ENCODE peak calls at places on chromosomes 13 and 19, in nine cellular contexts. I, U, B, Q, Y, P, H, E and Z are unnamed samples. For H3K36me3, the result is how much of the 10 kb centered on the place peaks cover.

GRCh38 chr19:37304190-37304883 is 66.6 kb upstream of the ZNF527 start:
- DNase-seq in I (peak), U (peak), B (no peak), Q (peak), Y (no peak), P (peak), H (no peak), E (no peak), Z (peak)

GRCh38 chr19:41893899-41894298 is 10.9 kb downstream of the ARHGEF1 start:
- DNase-seq in I (no peak), U (no peak), B (no peak), Q (no peak), Y (peak), P (no peak), H (peak), E (no peak), Z (no peak)

GRCh38 chr13:35393886-35394285 is 82.6 kb downstream of the MAB21L1 start:
- DNase-seq in I (no peak), U (no peak), B (no peak), Q (no peak), Y (no peak), P (no peak), H (no peak), E (no peak), Z (no peak)

GRCh38 chr19:51259348-51260245 is 8.7 kb downstream of the SIGLECL1 start:
- DNase-seq in I (peak), U (no peak), B (peak), Q (no peak), Y (no peak), P (no peak), H (peak), E (no peak), Z (peak)

GRCh38 chr13:110644892-110645521 is 29.7 kb downstream of the NAXD start:
- DNase-seq in I (peak), U (peak), B (peak), Q (peak), Y (peak), P (peak), H (peak), E (peak), Z (peak)

GRCh38 chr19:47663911-47664771 is 49.1 kb upstream of the EHD2 start:
- DNase-seq in I (no peak), U (no peak), B (peak), Q (peak), Y (no peak), P (peak), H (no peak), E (peak), Z (peak)

GRCh38 chr19:13012690-13013608 is 17.7 kb downstream of the NFIX start:
- DNase-seq in I (no peak), U (no peak), B (peak), Q (peak), Y (peak), P (no peak), H (no peak), E (no peak), Z (no peak)

GRCh38 chr13:52738719-52739467 is 727 bp downstream of the CNMD start:
- DNase-seq in I (no peak), U (peak), B (no peak), Q (no peak), Y (peak), P (no peak), H (no peak), E (no peak), Z (peak)

GRCh38 chr13:110472904-110473563 is 88.5 kb downstream of the RAB20 start:
- DNase-seq in I (no peak), U (peak), B (no peak), Q (no peak), Y (no peak), P (no peak), H (peak), E (no peak), Z (no peak)

GRCh38 chr19:16074488-16075365 is 1.6 kb upstream of the TPM4 start:
- DNase-seq in I (no peak), U (no peak), B (no peak), Q (no peak), Y (no peak), P (no peak), H (no peak), E (no peak), Z (no peak)

GRCh38 chr19:42270346-42271044 is 1.4 kb downstream of the CIC start:
- DNase-seq in I (peak), U (no peak), B (peak), Q (peak), Y (peak), P (peak), H (peak), E (peak), Z (peak)

GRCh38 chr19:52725528-52725961 is 9.3 kb downstream of the ZNF611 start:
- DNase-seq in I (peak), U (no peak), B (no peak), Q (no peak), Y (no peak), P (no peak), H (no peak), E (no peak), Z (no peak)

GRCh38 chr13:40026174-40026585 is 370.7 kb downstream of the COG6 start:
- DNase-seq in I (no peak), U (no peak), B (no peak), Q (no peak), Y (no peak), P (no peak), H (no peak), E (no peak), Z (peak)

GRCh38 chr19:45471116-45471865 is 3.5 kb downstream of the FOSB start:
- DNase-seq in I (no peak), U (no peak), B (no peak), Q (no peak), Y (peak), P (no peak), H (no peak), E (no peak), Z (peak)

GRCh38 chr19:40612831-40613668 is 11.9 kb downstream of the LTBP4 start:
- DNase-seq in I (peak), U (peak), B (peak), Q (no peak), Y (peak), P (peak), H (peak), E (no peak), Z (peak)

GRCh38 chr19:45496349-45496953 is 396 bp downstream of the RTN2 start:
- DNase-seq in I (peak), U (peak), B (peak), Q (peak), Y (peak), P (no peak), H (no peak), E (no peak), Z (peak)

GRCh38 chr19:15564534-15565168 is 50.4 kb upstream of the CYP4F8 start:
- DNase-seq in I (no peak), U (no peak), B (no peak), Q (no peak), Y (no peak), P (no peak), H (no peak), E (no peak), Z (no peak)

GRCh38 chr13:99027260-99027659 is 49.4 kb upstream of the DOCK9 start:
- DNase-seq in I (no peak), U (no peak), B (no peak), Q (no peak), Y (no peak), P (no peak), H (no peak), E (no peak), Z (no peak)

GRCh38 chr19:56966225-56966696 is 125.7 kb upstream of the PEG3 start:
- DNase-seq in I (peak), U (no peak), B (no peak), Q (no peak), Y (no peak), P (no peak), H (no peak), E (no peak), Z (no peak)

GRCh38 chr13:50196118-50196517 is 180.9 kb downstream of the KCNRG start:
- DNase-seq in I (no peak), U (no peak), B (no peak), Q (no peak), Y (no peak), P (no peak), H (no peak), E (no peak), Z (no peak)

GRCh38 chr13:109789262-109789661 is 2.9 kb upstream of the IRS2 start:
- DNase-seq in I (peak), U (no peak), B (no peak), Q (no peak), Y (no peak), P (no peak), H (no peak), E (no peak), Z (no peak)

GRCh38 chr13:24500977-24501376 is 11.6 kb downstream of the PARP4 start:
- DNase-seq in I (no peak), U (no peak), B (no peak), Q (no peak), Y (no peak), P (no peak), H (no peak), E (no peak), Z (no peak)

GRCh38 chr19:54201980-54202379 is 1.3 kb downstream of the RPS9 start:
- DNase-seq in I (no peak), U (no peak), B (no peak), Q (no peak), Y (no peak), P (no peak), H (peak), E (no peak), Z (no peak)

GRCh38 chr13:25224151-25224550 is 52.1 kb upstream of the AMER2 start:
- DNase-seq in I (no peak), U (no peak), B (no peak), Q (no peak), Y (no peak), P (no peak), H (no peak), E (no peak), Z (no peak)

GRCh38 chr19:3115916-3116602 is 19.8 kb upstream of the GNA15 start:
- DNase-seq in I (no peak), U (peak), B (no peak), Q (no peak), Y (peak), P (no peak), H (no peak), E (no peak), Z (no peak)

GRCh38 chr13:77781804-77782203 is 84.3 kb downstream of the SLAIN1 start:
- DNase-seq in I (no peak), U (no peak), B (no peak), Q (no peak), Y (no peak), P (no peak), H (no peak), E (no peak), Z (peak)

GRCh38 chr13:21453352-21454089 is 5.6 kb downstream of the ZDHHC20 start:
- DNase-seq in I (no peak), U (no peak), B (no peak), Q (no peak), Y (no peak), P (no peak), H (no peak), E (no peak), Z (no peak)

GRCh38 chr13:27712421-27712820 is 79.9 kb upstream of the GSX1 start:
- DNase-seq in I (peak), U (no peak), B (peak), Q (no peak), Y (no peak), P (no peak), H (peak), E (peak), Z (peak)

GRCh38 chr19:11453468-11454341 is 18.3 kb downstream of the PRKCSH start:
- DNase-seq in I (peak), U (no peak), B (no peak), Q (no peak), Y (peak), P (no peak), H (peak), E (no peak), Z (no peak)

GRCh38 chr13:37192986-37193385 is 87.5 kb upstream of the CSNK1A1L start:
- DNase-seq in I (no peak), U (no peak), B (no peak), Q (no peak), Y (no peak), P (no peak), H (no peak), E (no peak), Z (no peak)

GRCh38 chr13:59318320-59318930 is 845.3 kb downstream of the DIAPH3 start:
- DNase-seq in I (peak), U (peak), B (peak), Q (peak), Y (peak), P (no peak), H (peak), E (peak), Z (peak)

GRCh38 chr13:106156468-106156867 is 379.0 kb downstream of the EFNB2 start:
- DNase-seq in I (no peak), U (no peak), B (no peak), Q (no peak), Y (no peak), P (no peak), H (no peak), E (no peak), Z (peak)

GRCh38 chr19:14434157-14434501 is 1.0 kb downstream of the PKN1 start:
- DNase-seq in I (peak), U (no peak), B (no peak), Q (no peak), Y (no peak), P (no peak), H (peak), E (no peak), Z (no peak)

GRCh38 chr13:74039154-74039553 is 95.0 kb downstream of the KLF12 start:
- DNase-seq in I (no peak), U (no peak), B (no peak), Q (no peak), Y (no peak), P (no peak), H (no peak), E (no peak), Z (no peak)

GRCh38 chr13:74036373-74036772 is 97.8 kb downstream of the KLF12 start:
- DNase-seq in I (no peak), U (no peak), B (no peak), Q (no peak), Y (no peak), P (no peak), H (no peak), E (no peak), Z (no peak)

GRCh38 chr13:74037762-74038161 is 96.4 kb downstream of the KLF12 start:
- DNase-seq in I (no peak), U (no peak), B (no peak), Q (no peak), Y (no peak), P (no peak), H (no peak), E (no peak), Z (no peak)

GRCh38 chr13:74039667-74040066 is 94.5 kb downstream of the KLF12 start:
- DNase-seq in I (no peak), U (no peak), B (no peak), Q (no peak), Y (no peak), P (no peak), H (no peak), E (no peak), Z (no peak)

DNA sequence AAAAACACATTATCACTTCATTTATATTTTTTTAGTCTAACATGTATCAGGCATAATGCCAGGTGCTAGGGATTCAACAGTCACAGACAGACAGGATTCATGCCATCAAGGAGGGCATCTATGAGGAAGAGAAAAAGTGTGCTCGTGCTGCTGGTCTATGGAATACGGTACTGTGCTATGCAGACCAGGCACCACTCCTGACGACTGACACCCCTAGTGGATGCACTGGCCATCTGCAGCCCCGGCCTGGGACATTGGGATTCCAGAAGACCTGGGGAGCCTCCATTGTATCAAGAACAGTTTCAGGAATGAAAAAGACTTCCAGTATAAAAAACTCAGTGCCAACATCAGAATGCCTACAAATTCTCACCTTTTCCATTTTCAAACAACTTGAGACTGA is 94.0 kb downstream of the KLF12 start:
- DNase-seq in I (peak), U (peak), B (peak), Q (peak), Y (peak), P (no peak), H (peak), E (no peak), Z (peak)
- TF ChIP-seq CTCF in I (peak), U (peak), B (peak), Q (peak), Y (peak), P (no peak), H (peak), E (no peak), Z (peak)

GRCh38 chr19:1621574-1621973 is 16.3 kb upstream of the UQCR11 start:
- DNase-seq in I (no peak), U (peak), B (no peak), Q (no peak), Y (no peak), P (no peak), H (no peak), E (no peak), Z (no peak)
- H3K36me3 ChIP-seq in I (under half), U (half or more), B (under half), Q (under half), Y (under half), P (half or more), H (half or more), E (under half), Z (under half)

GRCh38 chr19:27654266-27654990 is 1558.5 kb downstream of the UQCRFS1 start:
- DNase-seq in I (no peak), U (no peak), B (no peak), Q (no peak), Y (no peak), P (no peak), H (no peak), E (no peak), Z (no peak)

GRCh38 chr19:27652281-27652680 is 1560.7 kb downstream of the UQCRFS1 start:
- DNase-seq in I (no peak), U (no peak), B (no peak), Q (no peak), Y (no peak), P (no peak), H (no peak), E (no peak), Z (no peak)

GRCh38 chr19:27660428-27660827 is 1552.5 kb downstream of the UQCRFS1 start:
- DNase-seq in I (no peak), U (no peak), B (no peak), Q (no peak), Y (no peak), P (no peak), H (no peak), E (no peak), Z (no peak)

GRCh38 chr19:27652796-27653195 is 1560.2 kb downstream of the UQCRFS1 start:
- DNase-seq in I (no peak), U (no peak), B (no peak), Q (no peak), Y (no peak), P (no peak), H (no peak), E (no peak), Z (no peak)

DNA sequence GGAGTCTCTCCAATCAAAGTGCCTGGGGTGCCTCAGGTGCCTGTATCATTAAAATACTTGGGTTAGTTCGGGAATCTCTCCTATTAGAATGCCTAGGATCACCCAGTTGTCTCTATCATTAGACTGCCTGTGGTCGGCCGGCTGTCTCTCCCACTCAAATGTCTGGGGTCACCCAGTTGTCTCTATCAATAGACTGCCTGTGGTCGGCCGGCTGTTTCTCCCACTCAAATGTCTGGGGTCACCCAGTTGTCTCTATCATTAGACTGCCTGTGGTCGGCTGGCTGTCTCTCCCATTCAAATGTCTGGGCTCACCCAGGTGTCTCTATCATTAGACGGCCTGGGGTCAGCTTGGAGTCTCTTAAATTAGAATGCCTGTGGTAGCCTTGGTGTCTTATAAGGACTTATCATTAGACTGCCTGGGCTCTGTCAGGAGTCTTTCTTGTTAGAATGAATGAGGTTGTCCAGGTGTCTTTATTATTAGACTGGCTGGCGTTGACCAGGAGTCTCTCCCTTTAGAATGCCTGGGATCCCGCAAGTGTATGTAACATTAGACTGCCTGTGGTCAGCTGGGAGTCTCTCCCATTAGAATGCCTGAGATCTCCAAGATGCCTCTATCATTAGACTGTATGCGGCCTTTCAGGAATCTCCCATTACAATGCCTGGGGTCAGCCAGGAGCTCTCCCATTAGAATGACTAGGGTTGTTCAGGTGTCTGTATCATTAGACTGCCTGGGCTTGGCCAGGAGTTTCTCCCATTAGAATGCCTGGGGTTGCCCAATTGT is 1555.5 kb downstream of the UQCRFS1 start:
- DNase-seq in I (no peak), U (no peak), B (no peak), Q (no peak), Y (no peak), P (peak), H (no peak), E (no peak), Z (no peak)
- H3K27ac ChIP-seq in I (no peak), U (no peak), B (no peak), Q (no peak), Y (no peak), P (no peak), H (no peak), E (no peak), Z (no peak)

GRCh38 chr19:18419195-18419698 is at the start of gene SSBP4:
- DNase-seq in I (peak), U (peak), B (peak), Q (peak), Y (peak), P (no peak), H (peak), E (peak), Z (peak)
- TF ChIP-seq CTCF in I (peak), U (peak), B (peak), Q (peak), Y (no peak), P (peak), H (no peak), E (no peak), Z (no peak)

GRCh38 chr19:6835501-6835900 is 51.9 kb upstream of the ADGRE1 start:
- DNase-seq in I (no peak), U (no peak), B (no peak), Q (no peak), Y (no peak), P (no peak), H (no peak), E (no peak), Z (no peak)

GRCh38 chr19:6838062-6838655 is 49.2 kb upstream of the ADGRE1 start:
- DNase-seq in I (no peak), U (no peak), B (no peak), Q (no peak), Y (no peak), P (no peak), H (no peak), E (no peak), Z (no peak)

GRCh38 chr19:6833166-6833790 is 54.1 kb upstream of the ADGRE1 start:
- DNase-seq in I (no peak), U (no peak), B (peak), Q (no peak), Y (no peak), P (no peak), H (no peak), E (no peak), Z (no peak)

GRCh38 chr19:6834433-6834832 is 52.9 kb upstream of the ADGRE1 start:
- DNase-seq in I (no peak), U (no peak), B (peak), Q (no peak), Y (no peak), P (no peak), H (no peak), E (no peak), Z (no peak)

DNA sequence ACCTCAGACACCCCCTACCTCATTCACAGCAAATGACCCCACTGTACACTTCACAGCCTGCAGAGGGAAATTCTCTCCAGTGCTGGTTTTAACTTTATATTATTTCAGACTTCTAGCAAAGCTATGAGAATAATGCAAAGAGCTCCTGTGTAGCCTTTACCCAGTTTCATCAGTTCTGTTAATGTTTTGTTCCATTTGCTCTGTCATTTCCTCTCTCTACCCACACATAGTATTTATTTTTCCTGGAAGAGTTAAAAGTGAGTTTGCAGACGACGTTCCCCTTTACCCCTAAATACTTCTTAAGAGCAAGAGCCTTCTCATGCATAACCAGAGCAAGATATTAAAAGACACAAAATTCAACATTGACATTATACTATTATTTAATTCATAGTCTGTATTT is 49.9 kb upstream of the ADGRE1 start:
- DNase-seq in I (no peak), U (no peak), B (no peak), Q (no peak), Y (no peak), P (no peak), H (no peak), E (no peak), Z (no peak)
- H3K36me3 ChIP-seq in I (under half), U (half or more), B (under half), Q (under half), Y (under half), P (under half), H (half or more), E (under half), Z (under half)

GRCh38 chr13:100274942-100275506 is 186.1 kb downstream of the PCCA start:
- DNase-seq in I (no peak), U (no peak), B (no peak), Q (no peak), Y (no peak), P (no peak), H (no peak), E (no peak), Z (no peak)
- H3K27ac ChIP-seq in I (no peak), U (no peak), B (no peak), Q (no peak), Y (no peak), P (no peak), H (no peak), E (no peak), Z (no peak)

GRCh38 chr19:7641288-7642276 is 4.7 kb downstream of the STXBP2 start:
- DNase-seq in I (no peak), U (peak), B (no peak), Q (no peak), Y (no peak), P (no peak), H (no peak), E (no peak), Z (no peak)
- TF ChIP-seq CTCF in I (peak), U (no peak), B (no peak), Q (no peak), Y (no peak), P (no peak), H (peak), E (no peak), Z (peak)